ENCODE peak calls at places on chromosomes 7 and 10, in seven cellular contexts. H is HepG2, X is K562, E is GM12878, F is GM12892, I is SK-N-SH, W is H1. B is an unnamed sample.

GRCh38 chr7:27179503-27180430 is 5.3 kb downstream of the HOXA11 start:
- DNase-seq in H (peak; percentile 41), X (peak; percentile 85), E (no peak), F (peak; percentile 66), I (peak; percentile 93), W (no peak), B (no peak)

GRCh38 chr10:30747633-30748032 is 118.1 kb upstream of the LYZL2 start:
- DNase-seq in H (no peak), X (no peak), E (peak; percentile 49), F (no peak), I (peak; percentile 40), W (no peak), B (no peak)

GRCh38 chr10:85317827-85318226 is 989.4 kb downstream of the CCSER2 start:
- DNase-seq in H (no peak), X (no peak), E (no peak), F (no peak), I (no peak), W (no peak), B (no peak)

GRCh38 chr10:35641430-35642015 is 573 bp downstream of the FZD8 start:
- DNase-seq in H (no peak), X (no peak), E (no peak), F (no peak), I (peak; percentile 62), W (no peak), B (peak; percentile 32)

GRCh38 chr7:44258865-44259546 is 58.2 kb downstream of the YKT6 start:
- DNase-seq in H (no peak), X (no peak), E (no peak), F (no peak), I (no peak), W (no peak), B (no peak)

GRCh38 chr7:158015403-158016116 is 572.1 kb downstream of the PTPRN2 start:
- DNase-seq in H (no peak), X (no peak), E (no peak), F (no peak), I (no peak), W (no peak), B (no peak)

GRCh38 chr10:9709849-9710248 is 1307.8 kb upstream of the CELF2 start:
- DNase-seq in H (no peak), X (no peak), E (no peak), F (no peak), I (no peak), W (no peak), B (no peak)

GRCh38 chr10:101067356-101068083 is 5.7 kb downstream of the KAZALD1 start:
- DNase-seq in H (peak; percentile 81), X (peak; percentile 58), E (peak; percentile 44), F (peak; percentile 77), I (peak; percentile 87), W (no peak), B (peak; percentile 72)

GRCh38 chr10:17435898-17436297 is 18.5 kb downstream of the ST8SIA6 start:
- DNase-seq in H (no peak), X (no peak), E (no peak), F (no peak), I (no peak), W (no peak), B (no peak)

GRCh38 chr7:65554-65953 is 126.8 kb upstream of the FAM20C start:
- DNase-seq in H (no peak), X (no peak), E (no peak), F (no peak), I (no peak), W (no peak), B (no peak)

GRCh38 chr7:28517606-28518005 is 105.3 kb downstream of the CREB5 start:
- DNase-seq in H (no peak), X (no peak), E (no peak), F (no peak), I (no peak), W (no peak), B (no peak)

GRCh38 chr7:132333301-132333700 is 243.0 kb downstream of the PLXNA4 start:
- DNase-seq in H (no peak), X (no peak), E (no peak), F (no peak), I (no peak), W (no peak), B (no peak)

DNA sequence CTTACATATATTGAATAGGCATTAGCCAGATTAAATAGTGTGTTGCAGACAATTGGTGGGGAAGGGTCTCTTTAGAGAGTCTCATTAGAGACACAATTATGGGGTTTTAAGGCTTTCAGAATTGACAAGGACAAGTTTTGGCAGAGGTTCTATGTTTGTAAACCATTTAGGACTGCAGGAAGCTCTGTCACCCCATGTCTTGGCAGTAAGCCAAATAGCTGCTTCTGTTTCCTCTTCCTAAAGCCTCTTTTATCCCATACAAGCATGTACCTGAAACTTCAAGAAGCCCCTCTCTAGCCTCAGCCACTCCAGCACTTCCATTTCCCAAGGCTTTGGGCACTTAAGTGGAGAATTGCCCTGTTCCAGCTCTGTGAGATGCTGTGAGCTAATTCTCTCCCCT is 21.8 kb upstream of the LRRC4 start:
- DNase-seq in H (no peak), X (no peak), E (no peak), F (no peak), I (peak; percentile 56), W (no peak), B (no peak)
- TF ChIP-seq TAF1 in H (no peak), X (no peak), E (no peak), F (no peak), I (no peak), W (no peak), B (no peak)

GRCh38 chr10:80203835-80204148 is 1.5 kb downstream of the ANXA11 start:
- DNase-seq in H (no peak), X (no peak), E (no peak), F (no peak), I (no peak), W (no peak), B (no peak)

GRCh38 chr10:80205478-80206276 is at the start of gene ANXA11:
- DNase-seq in H (peak; percentile 72), X (peak; percentile 97), E (peak; percentile 27), F (peak; percentile 91), I (peak; percentile 96), W (peak; percentile 62), B (peak; percentile 89)

GRCh38 chr10:80202934-80203834 is 2.2 kb downstream of the ANXA11 start:
- DNase-seq in H (peak; percentile 77), X (peak; percentile 72), E (peak; percentile 55), F (peak; percentile 41), I (no peak), W (peak; percentile 34), B (no peak)

GRCh38 chr10:80204801-80205477 is 398 bp downstream of the ANXA11 start:
- DNase-seq in H (no peak), X (peak; percentile 85), E (no peak), F (peak; percentile 48), I (peak; percentile 81), W (no peak), B (peak; percentile 56)

GRCh38 chr10:80204193-80204714 is 1.1 kb downstream of the ANXA11 start:
- DNase-seq in H (peak; percentile 16), X (no peak), E (no peak), F (no peak), I (no peak), W (no peak), B (no peak)
- TF ChIP-seq TAF1 in H (no peak), X (no peak), E (no peak), F (no peak), I (no peak), W (no peak), B (no peak)

GRCh38 chr7:102918865-102919264 is 6.1 kb downstream of the LRRC17 start:
- DNase-seq in H (no peak), X (no peak), E (no peak), F (no peak), I (no peak), W (no peak), B (no peak)
- TF ChIP-seq TAF1 in H (no peak), X (no peak), E (no peak), F (no peak), I (no peak), W (no peak), B (no peak)

GRCh38 chr10:50576245-50576815 is 47.4 kb downstream of the SGMS1 start:
- DNase-seq in H (no peak), X (no peak), E (no peak), F (no peak), I (no peak), W (no peak), B (no peak)
- TF ChIP-seq TAF1 in H (no peak), X (no peak), E (no peak), F (no peak), I (no peak), W (no peak), B (no peak)

DNA sequence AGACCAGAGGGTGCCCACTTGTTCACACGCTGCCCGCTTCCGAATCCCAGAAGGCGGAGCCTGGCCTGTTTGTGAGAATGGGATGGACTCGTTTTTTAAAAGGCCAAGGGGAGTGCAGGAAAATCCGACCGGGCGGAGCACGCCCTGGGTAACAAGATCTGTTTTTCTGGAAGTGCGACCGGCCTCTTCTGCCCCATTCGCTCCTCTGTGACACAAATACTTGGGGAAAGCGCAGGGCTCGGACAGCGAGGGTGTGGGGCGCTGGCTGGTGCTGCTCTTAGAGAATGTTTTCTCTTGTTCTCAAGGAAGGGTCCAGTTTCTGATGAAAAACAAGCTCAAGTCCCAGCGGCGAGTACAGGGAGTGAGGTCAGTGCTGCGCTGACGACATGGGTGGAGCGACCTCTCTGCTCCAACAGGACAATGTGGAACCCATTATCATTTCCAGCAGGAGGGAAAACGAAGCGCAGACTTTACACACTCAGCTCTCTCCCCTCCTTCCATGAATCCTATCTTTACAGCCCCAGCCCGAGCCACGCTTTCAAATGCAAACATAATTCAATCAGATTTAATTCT is 1.3 kb downstream of the RADIL start:
- DNase-seq in H (no peak), X (peak; percentile 29), E (no peak), F (no peak), I (peak; percentile 88), W (no peak), B (no peak)
- TF ChIP-seq TAF1 in H (no peak), X (no peak), E (no peak), F (no peak), I (peak; percentile 23), W (peak; percentile 19), B (no peak)

GRCh38 chr10:115914475-115914874 is 358.5 kb downstream of the GFRA1 start:
- DNase-seq in H (no peak), X (no peak), E (no peak), F (no peak), I (no peak), W (no peak), B (no peak)
- TF ChIP-seq TAF1 in H (no peak), X (no peak), E (no peak), F (no peak), I (no peak), W (no peak), B (no peak)

GRCh38 chr10:6365384-6365783 is 162.7 kb downstream of the PFKFB3 start:
- DNase-seq in H (peak; percentile 53), X (no peak), E (no peak), F (no peak), I (no peak), W (no peak), B (no peak)
- TF ChIP-seq TAF1 in H (no peak), X (no peak), E (no peak), F (no peak), I (no peak), W (no peak), B (no peak)